ENCODE peak calls at places on chromosomes 2 and 18, in ten cellular contexts. One of them, this sample, is unnamed.

GRCh38 chr18:23422751-23423418 is 30.2 kb upstream of the RIOK3 start:
- DNase-seq in nephron progenitor cell: no peak
- DNase-seq in fibroblast of the conjunctiva: no peak
- DNase-seq in AG08395: peak; percentile 83
- DNase-seq in MCF 10A: peak; percentile 93
- DNase-seq in activated CD4-positive, alpha-beta T cell treated with anti-CD3 and anti-CD28 coated beads, Interleukin-2, amount 50 U/mL, for 1 hour: no peak
- DNase-seq in activated CD4-positive, CD25-positive, alpha-beta regulatory T cell treated with anti-CD3 and anti-CD28 coated beads, Interleukin-2, amount 50 U/mL, for 16 hours: no peak
- DNase-seq in pancreas: no peak
- DNase-seq in NCI-H1417: peak; percentile 8
- DNase-seq in activated effector memory CD4-positive, alpha-beta T cell treated with Interleukin-2 at 50 U/mL for 16 hours: no peak
- DNase-seq in this sample: no peak

GRCh38 chr2:226701052-226701451 is 98.6 kb downstream of the IRS1 start:
- DNase-seq in nephron progenitor cell: no peak
- DNase-seq in fibroblast of the conjunctiva: peak; percentile 66
- DNase-seq in AG08395: peak; percentile 86
- DNase-seq in MCF 10A: peak; percentile 78
- DNase-seq in activated CD4-positive, alpha-beta T cell treated with anti-CD3 and anti-CD28 coated beads, Interleukin-2, amount 50 U/mL, for 1 hour: no peak
- DNase-seq in activated CD4-positive, CD25-positive, alpha-beta regulatory T cell treated with anti-CD3 and anti-CD28 coated beads, Interleukin-2, amount 50 U/mL, for 16 hours: no peak
- DNase-seq in pancreas: no peak
- DNase-seq in NCI-H1417: no peak
- DNase-seq in activated effector memory CD4-positive, alpha-beta T cell treated with Interleukin-2 at 50 U/mL for 16 hours: no peak
- DNase-seq in this sample: no peak

GRCh38 chr18:70284976-70285610 is 3.8 kb upstream of the SOCS6 start:
- DNase-seq in nephron progenitor cell: no peak
- DNase-seq in fibroblast of the conjunctiva: no peak
- DNase-seq in AG08395: no peak
- DNase-seq in MCF 10A: no peak
- DNase-seq in activated CD4-positive, alpha-beta T cell treated with anti-CD3 and anti-CD28 coated beads, Interleukin-2, amount 50 U/mL, for 1 hour: no peak
- DNase-seq in activated CD4-positive, CD25-positive, alpha-beta regulatory T cell treated with anti-CD3 and anti-CD28 coated beads, Interleukin-2, amount 50 U/mL, for 16 hours: no peak
- DNase-seq in pancreas: no peak
- DNase-seq in NCI-H1417: no peak
- DNase-seq in activated effector memory CD4-positive, alpha-beta T cell treated with Interleukin-2 at 50 U/mL for 16 hours: no peak
- DNase-seq in this sample: no peak

GRCh38 chr2:14632133-14632936 is at the start of gene LRATD1:
- DNase-seq in nephron progenitor cell: peak; percentile 96
- DNase-seq in fibroblast of the conjunctiva: peak; percentile 8
- DNase-seq in AG08395: peak; percentile 91
- DNase-seq in MCF 10A: peak; percentile 93
- DNase-seq in activated CD4-positive, alpha-beta T cell treated with anti-CD3 and anti-CD28 coated beads, Interleukin-2, amount 50 U/mL, for 1 hour: no peak
- DNase-seq in activated CD4-positive, CD25-positive, alpha-beta regulatory T cell treated with anti-CD3 and anti-CD28 coated beads, Interleukin-2, amount 50 U/mL, for 16 hours: no peak
- DNase-seq in pancreas: peak; percentile 91
- DNase-seq in NCI-H1417: peak; percentile 96
- DNase-seq in activated effector memory CD4-positive, alpha-beta T cell treated with Interleukin-2 at 50 U/mL for 16 hours: no peak
- DNase-seq in this sample: peak; percentile 71

GRCh38 chr2:30232027-30232800 is 880 bp downstream of the LBH start:
- DNase-seq in nephron progenitor cell: peak; percentile 70
- DNase-seq in fibroblast of the conjunctiva: no peak
- DNase-seq in AG08395: peak; percentile 52
- DNase-seq in MCF 10A: no peak
- DNase-seq in activated CD4-positive, alpha-beta T cell treated with anti-CD3 and anti-CD28 coated beads, Interleukin-2, amount 50 U/mL, for 1 hour: peak; percentile 75
- DNase-seq in activated CD4-positive, CD25-positive, alpha-beta regulatory T cell treated with anti-CD3 and anti-CD28 coated beads, Interleukin-2, amount 50 U/mL, for 16 hours: peak; percentile 69
- DNase-seq in pancreas: peak; percentile 39
- DNase-seq in NCI-H1417: peak; percentile 82
- DNase-seq in activated effector memory CD4-positive, alpha-beta T cell treated with Interleukin-2 at 50 U/mL for 16 hours: peak; percentile 71
- DNase-seq in this sample: peak; percentile 31

GRCh38 chr2:190060626-190061025 is 1.9 kb downstream of the MSTN start:
- DNase-seq in nephron progenitor cell: no peak
- DNase-seq in fibroblast of the conjunctiva: no peak
- DNase-seq in AG08395: no peak
- DNase-seq in MCF 10A: no peak
- DNase-seq in activated CD4-positive, alpha-beta T cell treated with anti-CD3 and anti-CD28 coated beads, Interleukin-2, amount 50 U/mL, for 1 hour: no peak
- DNase-seq in activated CD4-positive, CD25-positive, alpha-beta regulatory T cell treated with anti-CD3 and anti-CD28 coated beads, Interleukin-2, amount 50 U/mL, for 16 hours: no peak
- DNase-seq in pancreas: no peak
- DNase-seq in NCI-H1417: no peak
- DNase-seq in activated effector memory CD4-positive, alpha-beta T cell treated with Interleukin-2 at 50 U/mL for 16 hours: no peak
- DNase-seq in this sample: no peak

GRCh38 chr18:50614838-50615237 is 55.0 kb downstream of the MAPK4 start:
- DNase-seq in nephron progenitor cell: no peak
- DNase-seq in fibroblast of the conjunctiva: no peak
- DNase-seq in AG08395: no peak
- DNase-seq in MCF 10A: peak; percentile 99
- DNase-seq in activated CD4-positive, alpha-beta T cell treated with anti-CD3 and anti-CD28 coated beads, Interleukin-2, amount 50 U/mL, for 1 hour: no peak
- DNase-seq in activated CD4-positive, CD25-positive, alpha-beta regulatory T cell treated with anti-CD3 and anti-CD28 coated beads, Interleukin-2, amount 50 U/mL, for 16 hours: no peak
- DNase-seq in pancreas: peak; percentile 27
- DNase-seq in NCI-H1417: no peak
- DNase-seq in activated effector memory CD4-positive, alpha-beta T cell treated with Interleukin-2 at 50 U/mL for 16 hours: no peak
- DNase-seq in this sample: no peak

GRCh38 chr2:78541451-78542267 is 483.8 kb upstream of the REG3G start:
- DNase-seq in nephron progenitor cell: no peak
- DNase-seq in fibroblast of the conjunctiva: no peak
- DNase-seq in AG08395: no peak
- DNase-seq in MCF 10A: no peak
- DNase-seq in activated CD4-positive, alpha-beta T cell treated with anti-CD3 and anti-CD28 coated beads, Interleukin-2, amount 50 U/mL, for 1 hour: no peak
- DNase-seq in activated CD4-positive, CD25-positive, alpha-beta regulatory T cell treated with anti-CD3 and anti-CD28 coated beads, Interleukin-2, amount 50 U/mL, for 16 hours: no peak
- DNase-seq in pancreas: no peak
- DNase-seq in NCI-H1417: peak; percentile 12
- DNase-seq in activated effector memory CD4-positive, alpha-beta T cell treated with Interleukin-2 at 50 U/mL for 16 hours: no peak
- DNase-seq in this sample: no peak

GRCh38 chr18:57095884-57096283 is 51.0 kb upstream of the BOD1L2 start:
- DNase-seq in nephron progenitor cell: no peak
- DNase-seq in fibroblast of the conjunctiva: no peak
- DNase-seq in AG08395: no peak
- DNase-seq in MCF 10A: no peak
- DNase-seq in activated CD4-positive, alpha-beta T cell treated with anti-CD3 and anti-CD28 coated beads, Interleukin-2, amount 50 U/mL, for 1 hour: no peak
- DNase-seq in activated CD4-positive, CD25-positive, alpha-beta regulatory T cell treated with anti-CD3 and anti-CD28 coated beads, Interleukin-2, amount 50 U/mL, for 16 hours: no peak
- DNase-seq in pancreas: no peak
- DNase-seq in NCI-H1417: no peak
- DNase-seq in activated effector memory CD4-positive, alpha-beta T cell treated with Interleukin-2 at 50 U/mL for 16 hours: no peak
- DNase-seq in this sample: no peak

GRCh38 chr2:173030541-173031485 is 44.8 kb upstream of the MAP3K20 start:
- DNase-seq in nephron progenitor cell: no peak
- DNase-seq in fibroblast of the conjunctiva: no peak
- DNase-seq in AG08395: no peak
- DNase-seq in MCF 10A: no peak
- DNase-seq in activated CD4-positive, alpha-beta T cell treated with anti-CD3 and anti-CD28 coated beads, Interleukin-2, amount 50 U/mL, for 1 hour: no peak
- DNase-seq in activated CD4-positive, CD25-positive, alpha-beta regulatory T cell treated with anti-CD3 and anti-CD28 coated beads, Interleukin-2, amount 50 U/mL, for 16 hours: no peak
- DNase-seq in pancreas: no peak
- DNase-seq in NCI-H1417: no peak
- DNase-seq in activated effector memory CD4-positive, alpha-beta T cell treated with Interleukin-2 at 50 U/mL for 16 hours: no peak
- DNase-seq in this sample: no peak

GRCh38 chr2:180910831-180911665 is 69.4 kb upstream of the UBE2E3 start:
- DNase-seq in nephron progenitor cell: peak; percentile 2
- DNase-seq in fibroblast of the conjunctiva: no peak
- DNase-seq in AG08395: no peak
- DNase-seq in MCF 10A: no peak
- DNase-seq in activated CD4-positive, alpha-beta T cell treated with anti-CD3 and anti-CD28 coated beads, Interleukin-2, amount 50 U/mL, for 1 hour: no peak
- DNase-seq in activated CD4-positive, CD25-positive, alpha-beta regulatory T cell treated with anti-CD3 and anti-CD28 coated beads, Interleukin-2, amount 50 U/mL, for 16 hours: no peak
- DNase-seq in pancreas: no peak
- DNase-seq in NCI-H1417: no peak
- DNase-seq in activated effector memory CD4-positive, alpha-beta T cell treated with Interleukin-2 at 50 U/mL for 16 hours: no peak
- DNase-seq in this sample: no peak

GRCh38 chr2:101401316-101401660 is 14.0 kb upstream of the CREG2 start:
- DNase-seq in nephron progenitor cell: no peak
- DNase-seq in fibroblast of the conjunctiva: no peak
- DNase-seq in AG08395: no peak
- DNase-seq in MCF 10A: no peak
- DNase-seq in activated CD4-positive, alpha-beta T cell treated with anti-CD3 and anti-CD28 coated beads, Interleukin-2, amount 50 U/mL, for 1 hour: no peak
- DNase-seq in activated CD4-positive, CD25-positive, alpha-beta regulatory T cell treated with anti-CD3 and anti-CD28 coated beads, Interleukin-2, amount 50 U/mL, for 16 hours: no peak
- DNase-seq in pancreas: no peak
- DNase-seq in NCI-H1417: no peak
- DNase-seq in activated effector memory CD4-positive, alpha-beta T cell treated with Interleukin-2 at 50 U/mL for 16 hours: no peak
- DNase-seq in this sample: no peak

GRCh38 chr2:204511021-204511420 is 34.3 kb upstream of the PARD3B start:
- DNase-seq in nephron progenitor cell: no peak
- DNase-seq in fibroblast of the conjunctiva: no peak
- DNase-seq in AG08395: no peak
- DNase-seq in MCF 10A: no peak
- DNase-seq in activated CD4-positive, alpha-beta T cell treated with anti-CD3 and anti-CD28 coated beads, Interleukin-2, amount 50 U/mL, for 1 hour: no peak
- DNase-seq in activated CD4-positive, CD25-positive, alpha-beta regulatory T cell treated with anti-CD3 and anti-CD28 coated beads, Interleukin-2, amount 50 U/mL, for 16 hours: no peak
- DNase-seq in pancreas: no peak
- DNase-seq in NCI-H1417: no peak
- DNase-seq in activated effector memory CD4-positive, alpha-beta T cell treated with Interleukin-2 at 50 U/mL for 16 hours: no peak
- DNase-seq in this sample: peak; percentile 60

GRCh38 chr2:174561283-174562275 is 36.0 kb downstream of the WIPF1 start:
- DNase-seq in nephron progenitor cell: no peak
- DNase-seq in fibroblast of the conjunctiva: peak; percentile 57
- DNase-seq in AG08395: peak; percentile 69
- DNase-seq in MCF 10A: no peak
- DNase-seq in activated CD4-positive, alpha-beta T cell treated with anti-CD3 and anti-CD28 coated beads, Interleukin-2, amount 50 U/mL, for 1 hour: no peak
- DNase-seq in activated CD4-positive, CD25-positive, alpha-beta regulatory T cell treated with anti-CD3 and anti-CD28 coated beads, Interleukin-2, amount 50 U/mL, for 16 hours: no peak
- DNase-seq in pancreas: peak; percentile 85
- DNase-seq in NCI-H1417: no peak
- DNase-seq in activated effector memory CD4-positive, alpha-beta T cell treated with Interleukin-2 at 50 U/mL for 16 hours: no peak
- DNase-seq in this sample: no peak

GRCh38 chr2:75522543-75523312 is 38.0 kb downstream of the EVA1A start:
- DNase-seq in nephron progenitor cell: no peak
- DNase-seq in fibroblast of the conjunctiva: no peak
- DNase-seq in AG08395: no peak
- DNase-seq in MCF 10A: no peak
- DNase-seq in activated CD4-positive, alpha-beta T cell treated with anti-CD3 and anti-CD28 coated beads, Interleukin-2, amount 50 U/mL, for 1 hour: no peak
- DNase-seq in activated CD4-positive, CD25-positive, alpha-beta regulatory T cell treated with anti-CD3 and anti-CD28 coated beads, Interleukin-2, amount 50 U/mL, for 16 hours: no peak
- DNase-seq in pancreas: no peak
- DNase-seq in NCI-H1417: no peak
- DNase-seq in activated effector memory CD4-positive, alpha-beta T cell treated with Interleukin-2 at 50 U/mL for 16 hours: no peak
- DNase-seq in this sample: no peak

GRCh38 chr2:68325056-68325455 is 5.3 kb upstream of the CNRIP1 start:
- DNase-seq in nephron progenitor cell: no peak
- DNase-seq in fibroblast of the conjunctiva: no peak
- DNase-seq in AG08395: no peak
- DNase-seq in MCF 10A: no peak
- DNase-seq in activated CD4-positive, alpha-beta T cell treated with anti-CD3 and anti-CD28 coated beads, Interleukin-2, amount 50 U/mL, for 1 hour: no peak
- DNase-seq in activated CD4-positive, CD25-positive, alpha-beta regulatory T cell treated with anti-CD3 and anti-CD28 coated beads, Interleukin-2, amount 50 U/mL, for 16 hours: no peak
- DNase-seq in pancreas: no peak
- DNase-seq in NCI-H1417: no peak
- DNase-seq in activated effector memory CD4-positive, alpha-beta T cell treated with Interleukin-2 at 50 U/mL for 16 hours: no peak
- DNase-seq in this sample: no peak

GRCh38 chr18:32469190-32469611 is 1.5 kb downstream of the GAREM1 start:
- DNase-seq in nephron progenitor cell: peak; percentile 33
- DNase-seq in fibroblast of the conjunctiva: no peak
- DNase-seq in AG08395: peak; percentile 35
- DNase-seq in MCF 10A: peak; percentile 38
- DNase-seq in activated CD4-positive, alpha-beta T cell treated with anti-CD3 and anti-CD28 coated beads, Interleukin-2, amount 50 U/mL, for 1 hour: no peak
- DNase-seq in activated CD4-positive, CD25-positive, alpha-beta regulatory T cell treated with anti-CD3 and anti-CD28 coated beads, Interleukin-2, amount 50 U/mL, for 16 hours: no peak
- DNase-seq in pancreas: peak; percentile 61
- DNase-seq in NCI-H1417: peak; percentile 53
- DNase-seq in activated effector memory CD4-positive, alpha-beta T cell treated with Interleukin-2 at 50 U/mL for 16 hours: no peak
- DNase-seq in this sample: peak; percentile 70

GRCh38 chr2:36172828-36173227 is 182.8 kb upstream of the CRIM1 start:
- DNase-seq in nephron progenitor cell: no peak
- DNase-seq in fibroblast of the conjunctiva: no peak
- DNase-seq in AG08395: no peak
- DNase-seq in MCF 10A: no peak
- DNase-seq in activated CD4-positive, alpha-beta T cell treated with anti-CD3 and anti-CD28 coated beads, Interleukin-2, amount 50 U/mL, for 1 hour: no peak
- DNase-seq in activated CD4-positive, CD25-positive, alpha-beta regulatory T cell treated with anti-CD3 and anti-CD28 coated beads, Interleukin-2, amount 50 U/mL, for 16 hours: no peak
- DNase-seq in pancreas: no peak
- DNase-seq in NCI-H1417: peak; percentile 69
- DNase-seq in activated effector memory CD4-positive, alpha-beta T cell treated with Interleukin-2 at 50 U/mL for 16 hours: no peak
- DNase-seq in this sample: no peak

GRCh38 chr2:62578837-62579640 is 73.0 kb upstream of the TMEM17 start:
- DNase-seq in nephron progenitor cell: no peak
- DNase-seq in fibroblast of the conjunctiva: peak; percentile 69
- DNase-seq in AG08395: peak; percentile 25
- DNase-seq in MCF 10A: peak; percentile 86
- DNase-seq in activated CD4-positive, alpha-beta T cell treated with anti-CD3 and anti-CD28 coated beads, Interleukin-2, amount 50 U/mL, for 1 hour: no peak
- DNase-seq in activated CD4-positive, CD25-positive, alpha-beta regulatory T cell treated with anti-CD3 and anti-CD28 coated beads, Interleukin-2, amount 50 U/mL, for 16 hours: no peak
- DNase-seq in pancreas: no peak
- DNase-seq in NCI-H1417: no peak
- DNase-seq in activated effector memory CD4-positive, alpha-beta T cell treated with Interleukin-2 at 50 U/mL for 16 hours: no peak
- DNase-seq in this sample: no peak

This sample was measured in HEK293T.